ENCODE peak calls at places on chromosome 19, in five cellular contexts. One of them, this sample, is unnamed.

GRCh38 chr19:46147791-46148288 is at the start of gene IGFL2:
- DNase-seq in GM12865: no peak
- DNase-seq in omental fat pad: no peak
- DNase-seq in Caco-2: peak
- DNase-seq in brain microvascular endothelial cell: no peak
- DNase-seq in this sample: no peak

GRCh38 chr19:19485161-19485997 is 30.0 kb downstream of the TSSK6 start:
- DNase-seq in GM12865: peak
- DNase-seq in brain microvascular endothelial cell: peak
- DNase-seq in Caco-2: no peak
- DNase-seq in omental fat pad: no peak
- DNase-seq in this sample: no peak

GRCh38 chr19:17778621-17779280 is 16.2 kb upstream of the B3GNT3 start:
- DNase-seq in GM12865: no peak
- DNase-seq in brain microvascular endothelial cell: no peak
- DNase-seq in omental fat pad: no peak
- DNase-seq in Caco-2: no peak
- DNase-seq in this sample: no peak

GRCh38 chr19:10070730-10071446 is 15.2 kb upstream of the SHFL start:
- DNase-seq in GM12865: no peak
- DNase-seq in Caco-2: no peak
- DNase-seq in brain microvascular endothelial cell: no peak
- DNase-seq in omental fat pad: no peak
- DNase-seq in this sample: no peak

GRCh38 chr19:39403331-39404312 is 3.0 kb upstream of the ZFP36 start:
- DNase-seq in Caco-2: peak
- DNase-seq in omental fat pad: peak
- DNase-seq in GM12865: peak
- DNase-seq in brain microvascular endothelial cell: peak
- DNase-seq in this sample: peak

GRCh38 chr19:37874784-37875183 is 31.6 kb downstream of the WDR87 start:
- DNase-seq in omental fat pad: no peak
- DNase-seq in GM12865: no peak
- DNase-seq in Caco-2: no peak
- DNase-seq in brain microvascular endothelial cell: no peak
- DNase-seq in this sample: no peak

GRCh38 chr19:45632468-45633196 is 6.6 kb downstream of the EML2 start:
- DNase-seq in brain microvascular endothelial cell: peak
- DNase-seq in omental fat pad: peak
- DNase-seq in GM12865: peak
- DNase-seq in Caco-2: peak
- DNase-seq in this sample: no peak

GRCh38 chr19:3110126-3110825 is 16.1 kb downstream of the GNA11 start:
- DNase-seq in omental fat pad: no peak
- DNase-seq in brain microvascular endothelial cell: no peak
- DNase-seq in GM12865: no peak
- DNase-seq in Caco-2: no peak
- DNase-seq in this sample: no peak

GRCh38 chr19:10505583-10506229 is 2.5 kb upstream of the KEAP1 start:
- DNase-seq in brain microvascular endothelial cell: peak
- DNase-seq in omental fat pad: peak
- DNase-seq in GM12865: peak
- DNase-seq in Caco-2: peak
- DNase-seq in this sample: peak

GRCh38 chr19:10068205-10068604 is 17.9 kb upstream of the SHFL start:
- DNase-seq in Caco-2: no peak
- DNase-seq in brain microvascular endothelial cell: no peak
- DNase-seq in GM12865: no peak
- DNase-seq in omental fat pad: no peak
- DNase-seq in this sample: no peak

GRCh38 chr19:14830702-14831101 is 4.3 kb downstream of the OR7A5 start:
- DNase-seq in omental fat pad: no peak
- DNase-seq in GM12865: no peak
- DNase-seq in Caco-2: no peak
- DNase-seq in brain microvascular endothelial cell: no peak
- DNase-seq in this sample: no peak

GRCh38 chr19:22052644-22053013 is 345 bp downstream of the ZNF257 start:
- DNase-seq in brain microvascular endothelial cell: no peak
- DNase-seq in omental fat pad: no peak
- DNase-seq in Caco-2: no peak
- DNase-seq in GM12865: no peak
- DNase-seq in this sample: no peak

GRCh38 chr19:2715470-2716274 is 5.5 kb downstream of the DIRAS1 start:
- DNase-seq in omental fat pad: no peak
- DNase-seq in brain microvascular endothelial cell: no peak
- DNase-seq in Caco-2: no peak
- DNase-seq in GM12865: no peak
- DNase-seq in this sample: no peak

GRCh38 chr19:49766007-49766937 is 529 bp upstream of the AP2A1 start:
- DNase-seq in GM12865: peak
- DNase-seq in Caco-2: peak
- DNase-seq in brain microvascular endothelial cell: peak
- DNase-seq in omental fat pad: peak
- DNase-seq in this sample: peak

GRCh38 chr19:49761625-49762311 is 1.3 kb downstream of the TSKS start:
- DNase-seq in brain microvascular endothelial cell: peak
- DNase-seq in GM12865: no peak
- DNase-seq in Caco-2: no peak
- DNase-seq in omental fat pad: no peak
- DNase-seq in this sample: no peak

GRCh38 chr19:49766938-49767315 is at the start of gene AP2A1:
- DNase-seq in brain microvascular endothelial cell: no peak
- DNase-seq in Caco-2: no peak
- DNase-seq in GM12865: no peak
- DNase-seq in omental fat pad: no peak
- DNase-seq in this sample: no peak

GRCh38 chr19:49763230-49763629 is at the start of gene TSKS:
- DNase-seq in brain microvascular endothelial cell: no peak
- DNase-seq in GM12865: no peak
- DNase-seq in Caco-2: no peak
- DNase-seq in omental fat pad: no peak
- DNase-seq in this sample: no peak

GRCh38 chr19:49764341-49764740 is 1.2 kb upstream of the TSKS start:
- DNase-seq in Caco-2: no peak
- DNase-seq in GM12865: no peak
- DNase-seq in omental fat pad: no peak
- DNase-seq in brain microvascular endothelial cell: no peak
- DNase-seq in this sample: no peak
- TF ChIP-seq CTCF in Caco-2: no peak
- TF ChIP-seq CTCF in GM12865: no peak
- TF ChIP-seq CTCF in omental fat pad: no peak
- TF ChIP-seq CTCF in brain microvascular endothelial cell: no peak
- TF ChIP-seq CTCF in this sample: no peak

GRCh38 chr19:7488736-7489353 is at the start of gene PEX11G:
- DNase-seq in omental fat pad: peak
- DNase-seq in GM12865: peak
- DNase-seq in Caco-2: peak
- DNase-seq in brain microvascular endothelial cell: peak
- DNase-seq in this sample: peak
- TF ChIP-seq CTCF in omental fat pad: no peak
- TF ChIP-seq CTCF in GM12865: no peak
- TF ChIP-seq CTCF in Caco-2: no peak
- TF ChIP-seq CTCF in brain microvascular endothelial cell: no peak
- TF ChIP-seq CTCF in this sample: no peak

DNA sequence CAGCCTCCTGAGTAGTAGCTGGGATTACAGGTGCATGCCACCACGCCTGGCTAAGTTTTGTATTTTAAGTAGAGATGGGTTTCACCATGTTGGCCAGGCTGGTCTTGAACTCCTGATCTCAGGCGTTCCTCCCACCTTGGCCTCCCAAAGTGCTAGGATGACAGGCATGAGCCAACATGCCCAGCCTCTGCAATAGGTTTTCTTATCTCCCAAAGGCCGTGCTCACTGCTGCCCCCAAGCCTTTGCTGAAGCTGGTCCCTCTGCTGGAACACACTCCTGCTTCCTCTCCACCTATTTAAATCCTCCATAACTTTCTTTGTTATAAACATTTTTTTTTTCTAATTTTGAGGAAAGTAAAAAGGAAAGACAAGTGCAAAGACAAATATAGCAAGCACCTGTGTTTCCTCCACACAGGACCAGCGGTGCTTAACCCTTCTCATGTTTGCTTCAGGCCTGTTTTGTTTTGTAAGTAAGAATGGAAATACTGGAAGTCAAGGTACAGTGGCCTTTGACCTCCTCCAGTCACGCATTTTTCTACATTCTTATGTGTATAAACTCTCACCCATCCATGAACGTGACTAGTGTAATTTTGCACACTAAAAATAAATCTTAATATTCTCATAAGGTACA is 14.5 kb upstream of the TNFAIP8L1 start:
- DNase-seq in brain microvascular endothelial cell: no peak
- DNase-seq in omental fat pad: no peak
- DNase-seq in GM12865: peak
- DNase-seq in Caco-2: peak
- DNase-seq in this sample: no peak
- TF ChIP-seq CTCF in brain microvascular endothelial cell: peak
- TF ChIP-seq CTCF in omental fat pad: no peak
- TF ChIP-seq CTCF in GM12865: peak
- TF ChIP-seq CTCF in Caco-2: no peak
- TF ChIP-seq CTCF in this sample: no peak

DNA sequence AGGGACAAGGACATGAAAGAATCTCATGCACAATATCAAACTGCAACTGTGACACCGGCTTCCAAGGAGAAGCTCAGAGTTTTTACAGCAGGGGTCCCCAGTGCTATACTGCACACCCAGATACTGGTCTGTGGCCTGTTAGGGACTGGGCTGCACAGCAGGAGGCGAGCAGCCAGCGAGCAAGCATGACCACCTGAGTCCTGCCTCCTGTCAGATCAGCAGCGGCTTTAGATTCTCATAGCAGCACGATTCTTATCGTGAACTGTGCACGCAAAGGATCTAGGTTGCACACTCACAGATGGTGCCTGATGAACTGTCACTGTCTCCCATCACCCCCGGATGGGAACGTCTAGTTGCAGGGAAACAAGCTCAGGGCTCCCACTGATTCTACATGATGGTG is 13.1 kb upstream of the CD22 start:
- DNase-seq in omental fat pad: no peak
- DNase-seq in Caco-2: no peak
- DNase-seq in brain microvascular endothelial cell: no peak
- DNase-seq in GM12865: no peak
- DNase-seq in this sample: no peak
- TF ChIP-seq CTCF in omental fat pad: no peak
- TF ChIP-seq CTCF in Caco-2: no peak
- TF ChIP-seq CTCF in brain microvascular endothelial cell: no peak
- TF ChIP-seq CTCF in GM12865: no peak
- TF ChIP-seq CTCF in this sample: no peak

DNA sequence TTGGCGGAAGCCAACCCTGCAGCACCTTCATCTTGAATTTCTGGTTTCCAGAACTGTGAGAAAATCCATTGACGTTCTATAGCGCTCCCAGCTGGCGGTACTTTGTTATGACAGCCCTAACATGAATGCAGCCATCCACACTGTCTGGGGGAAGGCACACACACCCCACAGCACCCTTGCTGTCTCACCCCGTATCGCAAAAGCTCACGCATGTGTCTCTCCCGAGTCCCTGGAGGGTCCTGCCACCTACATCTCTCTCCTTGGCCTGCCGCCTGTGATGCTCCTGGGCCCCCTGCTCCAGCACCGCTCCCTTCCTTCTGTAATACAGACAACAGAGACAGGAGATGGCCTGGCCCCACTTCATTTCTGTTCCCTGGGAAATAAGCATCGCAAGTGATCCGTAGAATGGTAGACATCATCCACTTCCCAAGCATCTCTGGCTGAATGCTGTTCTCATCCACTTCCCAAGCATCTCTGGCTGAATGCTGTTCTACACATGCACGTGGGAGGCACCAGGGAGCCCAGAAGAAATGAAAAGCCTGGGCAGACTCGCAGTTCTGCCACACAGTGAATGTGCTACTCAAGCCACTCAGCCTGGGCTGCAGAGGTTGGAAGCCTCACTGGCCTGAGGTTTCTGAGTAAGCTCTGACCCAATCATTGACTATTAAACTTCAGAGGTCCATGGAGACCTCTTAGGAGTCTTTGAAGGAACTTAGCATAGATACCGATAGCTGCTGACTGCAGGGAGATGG is 29.6 kb downstream of the EPN1 start:
- DNase-seq in GM12865: no peak
- DNase-seq in brain microvascular endothelial cell: no peak
- DNase-seq in Caco-2: no peak
- DNase-seq in omental fat pad: no peak
- DNase-seq in this sample: no peak
- TF ChIP-seq CTCF in GM12865: peak
- TF ChIP-seq CTCF in brain microvascular endothelial cell: no peak
- TF ChIP-seq CTCF in Caco-2: no peak
- TF ChIP-seq CTCF in omental fat pad: no peak
- TF ChIP-seq CTCF in this sample: no peak

GRCh38 chr19:31138077-31138476 is 211.2 kb downstream of the TSHZ3 start:
- DNase-seq in omental fat pad: no peak
- DNase-seq in Caco-2: no peak
- DNase-seq in brain microvascular endothelial cell: no peak
- DNase-seq in GM12865: no peak
- DNase-seq in this sample: no peak

GRCh38 chr19:31139871-31140505 is 209.2 kb downstream of the TSHZ3 start:
- DNase-seq in brain microvascular endothelial cell: peak
- DNase-seq in Caco-2: no peak
- DNase-seq in omental fat pad: no peak
- DNase-seq in GM12865: no peak
- DNase-seq in this sample: no peak

GRCh38 chr19:31141301-31141700 is 207.9 kb downstream of the TSHZ3 start:
- DNase-seq in omental fat pad: no peak
- DNase-seq in Caco-2: no peak
- DNase-seq in GM12865: no peak
- DNase-seq in brain microvascular endothelial cell: no peak
- DNase-seq in this sample: no peak

GRCh38 chr19:31144069-31144468 is 205.2 kb downstream of the TSHZ3 start:
- DNase-seq in Caco-2: no peak
- DNase-seq in brain microvascular endothelial cell: no peak
- DNase-seq in GM12865: no peak
- DNase-seq in omental fat pad: no peak
- DNase-seq in this sample: no peak

GRCh38 chr19:31140717-31141116 is 208.5 kb downstream of the TSHZ3 start:
- DNase-seq in brain microvascular endothelial cell: peak
- DNase-seq in Caco-2: no peak
- DNase-seq in GM12865: no peak
- DNase-seq in omental fat pad: no peak
- DNase-seq in this sample: no peak
- TF ChIP-seq CTCF in brain microvascular endothelial cell: peak
- TF ChIP-seq CTCF in Caco-2: no peak
- TF ChIP-seq CTCF in GM12865: no peak
- TF ChIP-seq CTCF in omental fat pad: no peak
- TF ChIP-seq CTCF in this sample: no peak

GRCh38 chr19:58054792-58055482 is 4.1 kb upstream of the ZNF135 start:
- DNase-seq in Caco-2: no peak
- DNase-seq in brain microvascular endothelial cell: peak
- DNase-seq in omental fat pad: no peak
- DNase-seq in GM12865: no peak
- DNase-seq in this sample: no peak
- TF ChIP-seq CTCF in Caco-2: no peak
- TF ChIP-seq CTCF in brain microvascular endothelial cell: peak
- TF ChIP-seq CTCF in omental fat pad: no peak
- TF ChIP-seq CTCF in GM12865: no peak
- TF ChIP-seq CTCF in this sample: no peak